ENCODE peak calls at places on chromosomes 2 and 18, in nine cellular contexts. P is SK-N-DZ; S is activated naive CD4-positive, alpha-beta T cell treated with anti-CD3 and anti-CD28 coated beads, Interleukin-2, amount 10 ng/mL, durations not matched to agents 7 days and 5 days; Y is pons; K is H9; C is stromal cell of bone marrow; X is cerebellum; Q is cardiac fibroblast; E is A549. D is an unnamed sample.

GRCh38 chr2:109290887-109291675 is 162.1 kb downstream of the SH3RF3 start:
- DNase-seq in P (no peak), S (no peak), Y (no peak), K (no peak), C (no peak), X (peak; percentile 75), Q (no peak), E (no peak), D (peak; percentile 26)

GRCh38 chr18:21680148-21680547 is 24.4 kb downstream of the ABHD3 start:
- DNase-seq in P (no peak), S (no peak), Y (no peak), K (no peak), C (no peak), X (no peak), Q (no peak), E (no peak), D (no peak)

GRCh38 chr2:228408529-228409227 is 227.2 kb upstream of the SPHKAP start:
- DNase-seq in P (no peak), S (no peak), Y (no peak), K (no peak), C (no peak), X (no peak), Q (no peak), E (no peak), D (no peak)

GRCh38 chr2:220682616-220683015 is 889.5 kb downstream of the EPHA4 start:
- DNase-seq in P (no peak), S (no peak), Y (no peak), K (no peak), C (no peak), X (no peak), Q (no peak), E (no peak), D (no peak)

GRCh38 chr2:36214682-36215081 is 140.9 kb upstream of the CRIM1 start:
- DNase-seq in P (no peak), S (no peak), Y (no peak), K (peak; percentile 33), C (no peak), X (no peak), Q (no peak), E (no peak), D (no peak)

GRCh38 chr2:203804070-203804469 is 63.5 kb upstream of the CTLA4 start:
- DNase-seq in P (no peak), S (peak; percentile 53), Y (no peak), K (no peak), C (peak; percentile 98), X (no peak), Q (peak; percentile 99), E (no peak), D (no peak)

GRCh38 chr2:127810156-127810636 is 775 bp downstream of the WDR33 start:
- DNase-seq in P (peak; percentile 23), S (no peak), Y (no peak), K (no peak), C (peak; percentile 6), X (peak; percentile 10), Q (peak; percentile 28), E (peak; percentile 20), D (no peak)

GRCh38 chr2:11738589-11739436 is 7.6 kb upstream of the LPIN1 start:
- DNase-seq in P (peak; percentile 63), S (peak; percentile 57), Y (no peak), K (peak; percentile 76), C (peak; percentile 58), X (peak; percentile 33), Q (peak; percentile 93), E (peak; percentile 40), D (peak; percentile 52)

GRCh38 chr18:65349635-65350034 is 401.2 kb upstream of the CDH7 start:
- DNase-seq in P (no peak), S (no peak), Y (no peak), K (no peak), C (no peak), X (no peak), Q (no peak), E (no peak), D (no peak)

GRCh38 chr2:3282056-3282998 is 95.3 kb downstream of the EIPR1 start:
- DNase-seq in P (no peak), S (no peak), Y (peak; percentile 56), K (peak; percentile 24), C (no peak), X (peak; percentile 92), Q (peak; percentile 12), E (no peak), D (no peak)

GRCh38 chr2:158004131-158004530 is 97.5 kb upstream of the UPP2 start:
- DNase-seq in P (no peak), S (no peak), Y (no peak), K (no peak), C (no peak), X (no peak), Q (peak; percentile 7), E (no peak), D (no peak)

GRCh38 chr2:58680938-58681337 is 439.8 kb upstream of the FANCL start:
- DNase-seq in P (no peak), S (no peak), Y (no peak), K (no peak), C (no peak), X (no peak), Q (peak; percentile 1), E (no peak), D (peak; percentile 8)